ENCODE peak calls at places on chromosomes 1 and 21, in eight cellular contexts. R is H9; X is stimulated activated CD8-positive, alpha-beta memory T cell treated with anti-CD3 and anti-CD28 coated beads, Interleukin-4, amount 100 ng/mL, for 1 hour; A is SK-MEL-5; Q is KBM-7; C is AG08395; D is fibroblast of mammary gland; V is activated CD4-positive, CD25-positive, alpha-beta regulatory T cell. M is an unnamed sample.

GRCh38 chr1:16021681-16022080 is at the start of gene CLCNKA:
- DNase-seq in A (no peak), X (no peak), C (no peak), Q (no peak), V (no peak), D (no peak), R (no peak), M (no peak)

GRCh38 chr1:193068013-193068412 is 8.6 kb downstream of the RO60 start:
- DNase-seq in X (no peak), R (no peak), D (peak; percentile 19), C (no peak), Q (no peak), A (no peak), V (no peak), M (no peak)

GRCh38 chr1:233394860-233395717 is 67.6 kb downstream of the MAP3K21 start:
- DNase-seq in Q (peak; percentile 68), C (peak; percentile 62), V (no peak), A (peak; percentile 73), X (no peak), R (no peak), D (peak; percentile 64), M (peak; percentile 57)

GRCh38 chr1:48767957-48768510 is 8.7 kb downstream of the BEND5 start:
- DNase-seq in Q (peak; percentile 58), D (no peak), R (no peak), A (no peak), X (no peak), V (no peak), C (no peak), M (peak; percentile 70)

GRCh38 chr1:196502437-196502836 is 105.8 kb downstream of the KCNT2 start:
- DNase-seq in C (no peak), X (no peak), R (no peak), Q (no peak), V (no peak), D (no peak), A (no peak), M (no peak)

GRCh38 chr1:54110991-54111390 is 41.8 kb downstream of the CDCP2 start:
- DNase-seq in R (peak; percentile 20), Q (no peak), D (no peak), C (no peak), A (no peak), V (no peak), X (no peak), M (no peak)

GRCh38 chr1:194684636-194685035 is 1498.2 kb upstream of the B3GALT2 start:
- DNase-seq in C (no peak), D (no peak), Q (no peak), V (no peak), A (no peak), R (no peak), X (no peak), M (no peak)

GRCh38 chr1:197841828-197842573 is 60.4 kb upstream of the C1orf53 start:
- DNase-seq in V (no peak), D (peak; percentile 67), R (no peak), C (peak; percentile 25), A (no peak), X (no peak), Q (peak; percentile 19), M (peak; percentile 92)

GRCh38 chr1:27299385-27300252 is 22.3 kb upstream of the TMEM222 start:
- DNase-seq in C (peak; percentile 98), X (no peak), Q (no peak), V (no peak), D (peak; percentile 99), R (peak; percentile 79), A (peak; percentile 37), M (no peak)

GRCh38 chr1:41728403-41729202 is 190.1 kb downstream of the HIVEP3 start:
- DNase-seq in A (no peak), X (peak; percentile 19), D (no peak), C (no peak), R (no peak), V (no peak), Q (no peak), M (peak; percentile 78)

GRCh38 chr1:1290238-1290731 is 10.0 kb downstream of the SCNN1D start:
- DNase-seq in X (no peak), D (no peak), A (peak; percentile 65), Q (peak; percentile 55), R (peak; percentile 79), C (peak; percentile 53), V (peak; percentile 32), M (peak; percentile 36)

GRCh38 chr1:47521034-47521871 is 83.4 kb downstream of the FOXD2 start:
- DNase-seq in A (no peak), D (no peak), R (no peak), V (no peak), C (no peak), Q (no peak), X (no peak), M (no peak)

GRCh38 chr1:2105781-2106524 is 55.7 kb downstream of the PRKCZ start:
- DNase-seq in Q (no peak), V (no peak), D (no peak), C (no peak), R (no peak), A (no peak), X (no peak), M (no peak)

GRCh38 chr1:170620164-170620563 is 43.8 kb upstream of the PRRX1 start:
- DNase-seq in Q (no peak), X (no peak), D (peak; percentile 81), R (no peak), V (no peak), A (no peak), C (peak; percentile 53), M (no peak)

GRCh38 chr1:75768021-75768420 is 18.0 kb upstream of the RABGGTB start:
- DNase-seq in X (no peak), C (peak; percentile 4), Q (no peak), A (no peak), V (no peak), R (no peak), D (no peak), M (no peak)

GRCh38 chr1:228082975-228083870 is 715 bp downstream of the ARF1 start:
- DNase-seq in R (no peak), D (no peak), A (no peak), C (no peak), X (no peak), Q (no peak), V (peak; percentile 48), M (peak; percentile 12)

GRCh38 chr1:221897312-221897711 is 155.4 kb upstream of the DUSP10 start:
- DNase-seq in R (no peak), V (no peak), X (no peak), Q (no peak), D (peak; percentile 70), A (no peak), C (peak; percentile 56), M (peak; percentile 34)

GRCh38 chr1:181080543-181080942 is 8.0 kb upstream of the IER5 start:
- DNase-seq in Q (no peak), X (no peak), C (no peak), D (no peak), V (no peak), A (no peak), R (no peak), M (peak; percentile 55)

GRCh38 chr1:59680044-59680443 is 134.7 kb upstream of the HOOK1 start:
- DNase-seq in V (no peak), R (no peak), Q (no peak), C (no peak), X (no peak), D (no peak), A (no peak), M (no peak)

GRCh38 chr1:190067592-190067991 is 410.1 kb downstream of the BRINP3 start:
- DNase-seq in Q (no peak), A (no peak), C (no peak), X (no peak), R (no peak), D (no peak), V (no peak), M (no peak)

GRCh38 chr1:53731779-53732305 is 7.1 kb downstream of the GLIS1 start:
- DNase-seq in Q (no peak), X (no peak), C (no peak), R (no peak), D (peak; percentile 40), V (no peak), A (no peak), M (no peak)

GRCh38 chr21:42281196-42281680 is 34.0 kb downstream of the TFF3 start:
- DNase-seq in C (no peak), Q (no peak), D (no peak), A (no peak), R (no peak), X (no peak), V (no peak), M (no peak)

GRCh38 chr1:174239541-174239940 is 80.2 kb downstream of the RABGAP1L start:
- DNase-seq in Q (no peak), A (no peak), D (no peak), R (no peak), X (no peak), C (no peak), V (no peak), M (no peak)

GRCh38 chr1:216705686-216706085 is 17.5 kb downstream of the ESRRG start:
- DNase-seq in D (no peak), X (no peak), A (no peak), Q (no peak), V (no peak), R (no peak), C (no peak), M (no peak)

GRCh38 chr1:221766210-221766609 is 24.3 kb upstream of the DUSP10 start:
- DNase-seq in V (no peak), X (no peak), A (no peak), Q (no peak), R (no peak), D (peak; percentile 89), C (peak; percentile 70), M (no peak)

GRCh38 chr21:45934570-45934969 is 47.0 kb upstream of the COL6A1 start:
- DNase-seq in X (no peak), Q (no peak), C (no peak), V (no peak), R (no peak), D (no peak), A (no peak), M (no peak)

GRCh38 chr1:41742219-41742618 is 176.5 kb downstream of the HIVEP3 start:
- DNase-seq in A (no peak), X (no peak), C (peak; percentile 91), V (no peak), R (no peak), Q (no peak), D (peak; percentile 87), M (no peak)

GRCh38 chr21:34669149-34669879 is 520 bp downstream of the CLIC6 start:
- DNase-seq in C (no peak), D (no peak), X (no peak), V (no peak), A (no peak), R (no peak), Q (no peak), M (no peak)

GRCh38 chr1:4093856-4094565 is 193.9 kb upstream of the C1orf174 start:
- DNase-seq in C (no peak), X (no peak), D (no peak), A (no peak), R (no peak), Q (no peak), V (no peak), M (no peak)

GRCh38 chr1:212607206-212607923 is 1.2 kb upstream of the ATF3 start:
- DNase-seq in A (no peak), V (no peak), R (no peak), Q (peak; percentile 35), X (no peak), D (no peak), C (no peak), M (no peak)

GRCh38 chr1:90295534-90295933 is 300.6 kb downstream of the ZNF326 start:
- DNase-seq in D (no peak), Q (no peak), A (no peak), R (no peak), X (no peak), V (no peak), C (no peak), M (no peak)

GRCh38 chr21:43193651-43194302 is 25.0 kb downstream of the CRYAA start:
- DNase-seq in C (peak; percentile 83), Q (no peak), V (no peak), A (no peak), X (no peak), D (peak; percentile 88), R (peak; percentile 27), M (peak; percentile 77)

GRCh38 chr1:29505537-29506220 is 269.4 kb downstream of the PTPRU start:
- DNase-seq in X (no peak), D (no peak), R (peak; percentile 22), V (no peak), C (no peak), Q (no peak), A (no peak), M (no peak)

GRCh38 chr1:245537992-245538391 is 383.2 kb downstream of the KIF26B start:
- DNase-seq in C (peak; percentile 12), D (peak; percentile 64), R (no peak), X (no peak), A (no peak), Q (no peak), V (no peak), M (peak; percentile 62)

M was measured in MV-4-11.